ENCODE peak calls at places on chromosome 6, in six cellular contexts. A is upper lobe of right lung, X is omental fat pad, L is mesothelial cell of epicardium, F is stomach, G is lower lobe of right lung. Q is an unnamed sample.

GRCh38 chr6:121521164-121521555 is 85.7 kb downstream of the GJA1 start:
- DNase-seq in G (no peak), F (no peak), X (no peak), L (no peak), A (no peak), Q (no peak)

GRCh38 chr6:34523441-34524206 is 32.5 kb downstream of the SPDEF start:
- DNase-seq in F (no peak), X (no peak), A (peak; percentile 27), G (peak; percentile 17), L (no peak), Q (no peak)

GRCh38 chr6:99879431-99879830 is 114.6 kb downstream of the MCHR2 start:
- DNase-seq in F (no peak), A (no peak), X (no peak), G (no peak), L (no peak), Q (no peak)

GRCh38 chr6:15879372-15880261 is 216.8 kb upstream of the DTNBP1 start:
- DNase-seq in X (no peak), A (peak; percentile 71), G (peak; percentile 62), L (peak; percentile 40), F (peak; percentile 39), Q (no peak)

GRCh38 chr6:112235956-112236355 is 18.4 kb downstream of the LAMA4 start:
- DNase-seq in G (no peak), X (no peak), F (no peak), A (no peak), L (no peak), Q (no peak)

GRCh38 chr6:108872001-108872974 is 24.1 kb downstream of the ARMC2 start:
- DNase-seq in F (no peak), G (no peak), A (no peak), X (no peak), L (no peak), Q (no peak)

GRCh38 chr6:108526739-108527174 is 34.0 kb upstream of the FOXO3 start:
- DNase-seq in L (no peak), F (no peak), X (no peak), G (no peak), A (no peak), Q (peak; percentile 43)

GRCh38 chr6:13702809-13703302 is 8.8 kb downstream of the RANBP9 start:
- DNase-seq in G (no peak), X (no peak), L (no peak), F (no peak), A (no peak), Q (no peak)

GRCh38 chr6:28876702-28877101 is 47.1 kb downstream of the TRIM27 start:
- DNase-seq in F (no peak), X (no peak), L (no peak), A (no peak), G (no peak), Q (no peak)

GRCh38 chr6:46653439-46653942 is 716 bp downstream of the SLC25A27 start:
- DNase-seq in F (no peak), G (no peak), A (no peak), L (no peak), X (no peak), Q (no peak)

GRCh38 chr6:89970072-89970471 is 75.8 kb downstream of the GJA10 start:
- DNase-seq in L (no peak), X (no peak), G (no peak), F (no peak), A (no peak), Q (no peak)

GRCh38 chr6:36296240-36296639 is 26.4 kb downstream of the PNPLA1 start:
- DNase-seq in G (no peak), L (no peak), F (no peak), A (no peak), X (no peak), Q (no peak)

GRCh38 chr6:127791779-127792528 is 108.9 kb downstream of the THEMIS start:
- DNase-seq in L (no peak), A (peak; percentile 54), X (no peak), F (no peak), G (no peak), Q (no peak)

GRCh38 chr6:50264995-50265571 is 215.4 kb upstream of the DEFB112 start:
- DNase-seq in A (no peak), L (no peak), F (no peak), G (no peak), X (no peak), Q (no peak)

GRCh38 chr6:45678063-45678620 is 300.4 kb upstream of the SUPT3H start:
- DNase-seq in F (no peak), L (no peak), X (no peak), A (no peak), G (no peak), Q (no peak)

GRCh38 chr6:11942185-11942864 is 69.8 kb upstream of the HIVEP1 start:
- DNase-seq in L (no peak), A (no peak), G (no peak), X (no peak), F (no peak), Q (no peak)

GRCh38 chr6:113411006-113411405 is 446.1 kb upstream of the MARCKS start:
- DNase-seq in G (no peak), X (no peak), L (no peak), A (no peak), F (no peak), Q (no peak)

GRCh38 chr6:45689926-45690615 is 312.3 kb upstream of the SUPT3H start:
- DNase-seq in L (no peak), A (no peak), G (no peak), F (no peak), X (no peak), Q (no peak)

GRCh38 chr6:114157848-114158247 is 185.0 kb downstream of the HS3ST5 start:
- DNase-seq in L (no peak), A (no peak), G (no peak), F (no peak), X (no peak), Q (no peak)

GRCh38 chr6:159056941-159057340 is 12.2 kb upstream of the TAGAP start:
- DNase-seq in G (no peak), A (no peak), X (no peak), L (no peak), F (no peak), Q (no peak)

GRCh38 chr6:158607411-158608170 is 37.0 kb downstream of the DYNLT1 start:
- DNase-seq in A (no peak), G (no peak), F (no peak), L (no peak), X (no peak), Q (no peak)

GRCh38 chr6:70135783-70136182 is 167.1 kb downstream of the COL9A1 start:
- DNase-seq in A (no peak), G (no peak), F (no peak), X (no peak), L (no peak), Q (no peak)

GRCh38 chr6:55379895-55380294 is 52.6 kb downstream of the GFRAL start:
- DNase-seq in G (no peak), L (no peak), X (no peak), A (no peak), F (no peak), Q (no peak)

GRCh38 chr6:169073311-169073710 is 180.3 kb downstream of the THBS2 start:
- DNase-seq in F (no peak), A (no peak), L (no peak), X (no peak), G (no peak), Q (no peak)

GRCh38 chr6:152355166-152355565 is 282.0 kb downstream of the SYNE1 start:
- DNase-seq in A (no peak), G (no peak), L (no peak), X (no peak), F (no peak), Q (no peak)

GRCh38 chr6:152356016-152356415 is 281.1 kb downstream of the SYNE1 start:
- DNase-seq in L (no peak), G (no peak), X (no peak), F (no peak), A (no peak), Q (no peak)

GRCh38 chr6:152353440-152353839 is 283.7 kb downstream of the SYNE1 start:
- DNase-seq in X (no peak), A (no peak), L (no peak), G (no peak), F (no peak), Q (no peak)

GRCh38 chr6:152360016-152360415 is 277.1 kb downstream of the SYNE1 start:
- DNase-seq in L (no peak), X (no peak), G (no peak), F (no peak), A (no peak), Q (no peak)

GRCh38 chr6:152356659-152357058 is 280.5 kb downstream of the SYNE1 start:
- DNase-seq in X (no peak), L (no peak), F (no peak), A (no peak), G (no peak), Q (no peak)
- TF ChIP-seq CTCF in X (no peak), L (no peak), F (no peak), A (peak; percentile 27), G (no peak), Q (peak; percentile 60)

DNA sequence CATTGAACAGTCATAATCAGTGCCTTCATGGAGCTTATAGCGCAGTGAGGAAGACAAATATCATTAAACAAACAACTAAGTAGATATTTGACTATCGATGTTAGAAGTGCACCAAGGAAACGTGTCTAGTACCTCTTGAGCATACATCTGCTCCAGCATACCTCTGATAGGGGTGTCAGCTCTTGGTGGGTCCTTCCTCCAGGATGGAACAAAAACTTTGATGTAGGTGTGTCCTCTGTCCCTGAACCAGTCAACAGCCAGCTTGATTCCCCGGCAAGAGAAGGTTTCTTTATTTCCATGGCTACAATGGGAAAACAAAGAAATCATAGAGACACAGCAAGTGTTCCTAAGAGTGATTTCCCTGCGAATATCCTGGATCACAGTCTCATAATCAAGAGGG is 23.1 kb downstream of the ZC3H12D start:
- DNase-seq in F (no peak), L (no peak), A (no peak), X (no peak), G (no peak), Q (no peak)
- TF ChIP-seq CTCF in F (no peak), L (no peak), A (no peak), X (no peak), G (no peak), Q (no peak)

GRCh38 chr6:166928644-166929515 is 27.5 kb downstream of the RNASET2 start:
- DNase-seq in F (no peak), X (no peak), G (no peak), A (no peak), L (no peak), Q (no peak)
- TF ChIP-seq CTCF in F (no peak), X (no peak), G (no peak), A (no peak), L (no peak), Q (no peak)

DNA sequence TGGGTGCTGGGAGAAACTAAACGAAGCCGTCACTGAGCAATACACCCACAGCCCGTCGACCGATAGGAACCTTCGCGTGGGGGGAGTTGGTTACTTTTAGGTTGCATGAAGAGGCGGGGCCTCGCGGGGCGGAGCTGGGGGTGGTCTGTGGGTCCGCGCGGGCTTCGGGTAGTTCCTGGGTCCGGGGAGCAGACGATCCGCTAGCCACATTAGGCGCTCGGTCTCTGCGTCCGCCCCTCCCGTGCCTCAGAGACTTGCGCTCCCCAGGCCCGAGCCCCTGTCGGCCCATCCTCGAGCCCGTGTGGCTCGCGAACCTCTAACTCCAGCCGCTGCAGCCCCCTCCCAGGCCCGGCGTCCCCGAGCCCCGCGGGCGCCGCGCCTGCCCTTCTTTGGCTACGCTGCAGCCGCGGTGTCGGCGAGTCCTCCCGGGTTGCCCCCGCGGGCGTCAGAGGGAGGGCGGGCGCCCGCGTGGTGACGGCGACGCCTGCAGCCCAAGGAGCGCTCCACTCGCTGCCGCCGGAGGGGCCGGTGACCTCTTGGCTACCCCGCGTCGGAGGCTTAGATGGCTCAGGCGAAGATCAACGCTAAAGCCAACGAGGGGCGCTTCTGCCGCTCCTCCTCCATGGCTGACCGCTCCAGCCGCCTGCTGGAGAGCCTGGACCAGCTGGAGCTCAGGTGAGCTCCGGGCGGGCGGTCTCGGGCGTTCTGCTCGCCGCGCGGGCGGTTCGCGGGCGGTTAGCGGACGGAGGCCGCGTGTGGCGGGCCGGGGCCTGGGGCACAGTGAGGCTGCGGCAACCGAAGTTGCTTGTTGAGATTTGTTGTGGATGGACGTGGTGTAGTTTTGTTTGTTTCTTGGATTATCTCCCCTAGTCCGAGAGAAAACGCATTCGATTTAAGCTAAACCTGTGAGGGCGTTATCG is at the start of gene BAG2:
- DNase-seq in A (peak; percentile 92), F (peak; percentile 78), L (peak; percentile 46), G (peak; percentile 89), X (peak; percentile 77), Q (peak; percentile 31)
- TF ChIP-seq CTCF in A (peak; percentile 20), F (no peak), L (peak; percentile 17), G (peak; percentile 17), X (no peak), Q (no peak)

Q was measured in D721Med.